ENCODE peak calls at places on chromosomes 7 and 10, in four cellular contexts. K, H, N and L are unnamed samples.

GRCh38 chr10:70950062-70950461 is 61.7 kb upstream of the PCBD1 start:
- DNase-seq in K (no peak), H (no peak), N (no peak), L (peak)

GRCh38 chr10:31604141-31604540 is 285.1 kb downstream of the ZEB1 start:
- DNase-seq in K (no peak), H (no peak), N (no peak), L (no peak)

GRCh38 chr7:55545496-55545895 is 26.8 kb downstream of the VOPP1 start:
- DNase-seq in K (no peak), H (no peak), N (no peak), L (no peak)

GRCh38 chr10:5594271-5595036 is 69.7 kb downstream of the CALML3 start:
- DNase-seq in K (no peak), H (no peak), N (no peak), L (peak)

GRCh38 chr10:1939016-1939415 is 201.7 kb upstream of the ADARB2 start:
- DNase-seq in K (no peak), H (peak), N (no peak), L (no peak)

GRCh38 chr10:92720306-92721165 is 30.8 kb downstream of the HHEX start:
- DNase-seq in K (no peak), H (no peak), N (no peak), L (no peak)

GRCh38 chr10:49407552-49408137 is 11.8 kb upstream of the DRGX start:
- DNase-seq in K (peak), H (peak), N (peak), L (peak)

GRCh38 chr7:137592232-137592896 is 248.8 kb upstream of the PTN start:
- DNase-seq in K (no peak), H (no peak), N (peak), L (peak)

GRCh38 chr10:60414111-60414510 is 24.4 kb upstream of the ANK3 start:
- DNase-seq in K (no peak), H (no peak), N (no peak), L (no peak)

GRCh38 chr10:116753759-116754158 is 11.4 kb upstream of the HSPA12A start:
- DNase-seq in K (no peak), H (no peak), N (no peak), L (peak)

GRCh38 chr7:70582921-70583895 is 548.7 kb upstream of the GALNT17 start:
- DNase-seq in K (no peak), H (no peak), N (no peak), L (no peak)

GRCh38 chr7:142482899-142483658 is 225.2 kb upstream of the PRSS58 start:
- DNase-seq in K (peak), H (no peak), N (peak), L (no peak)

GRCh38 chr7:45624392-45624760 is 50.2 kb downstream of the ADCY1 start:
- DNase-seq in K (no peak), H (no peak), N (no peak), L (no peak)

GRCh38 chr10:119505131-119505551 is 37.4 kb downstream of the RGS10 start:
- DNase-seq in K (no peak), H (no peak), N (no peak), L (peak)

GRCh38 chr7:21999896-22000295 is 54.2 kb upstream of the CDCA7L start:
- DNase-seq in K (no peak), H (no peak), N (no peak), L (no peak)

GRCh38 chr10:51983481-51983880 is 284.1 kb upstream of the CSTF2T start:
- DNase-seq in K (no peak), H (no peak), N (no peak), L (peak)

GRCh38 chr10:47257396-47258120 is 42.4 kb upstream of the GDF10 start:
- DNase-seq in K (no peak), H (no peak), N (no peak), L (no peak)

GRCh38 chr7:30531286-30531685 is 26.7 kb upstream of the GGCT start:
- DNase-seq in K (no peak), H (no peak), N (no peak), L (no peak)